ENCODE peak calls at places on chromosome 13, in ten cellular contexts. K is fibroblast of gingiva; L is Daoy; H is hepatic stellate cell; C is activated CD8-positive, alpha-beta memory T cell treated with anti-CD3 and anti-CD28 coated beads for 48 hours; V is HT-29; Z is hepatocyte; G is astrocyte of the hippocampus; J is A172; E is iPS-NIHi11. Y is an unnamed sample.
A peak's percentile ranks its signal among the peaks of the same experiment; 100 is the strongest.

GRCh38 chr13:76808927-76809326 is 77.3 kb downstream of the KCTD12 start:
- DNase-seq in K (peak; percentile 75), L (no peak), H (no peak), C (no peak), V (no peak), Z (no peak), G (no peak), J (no peak), E (no peak), Y (no peak)

GRCh38 chr13:40164137-40164536 is 502.3 kb downstream of the FOXO1 start:
- DNase-seq in K (peak; percentile 38), L (no peak), H (no peak), C (no peak), V (no peak), Z (peak; percentile 36), G (no peak), J (peak; percentile 41), E (no peak), Y (no peak)

GRCh38 chr13:79404985-79405384 is 1.1 kb downstream of the RBM26 start:
- DNase-seq in K (no peak), L (peak; percentile 9), H (no peak), C (no peak), V (peak; percentile 53), Z (no peak), G (no peak), J (no peak), E (no peak), Y (no peak)

GRCh38 chr13:43804461-43805070 is 17.8 kb upstream of the ENOX1 start:
- DNase-seq in K (peak; percentile 70), L (peak; percentile 21), H (peak; percentile 22), C (no peak), V (peak; percentile 89), Z (peak; percentile 77), G (peak; percentile 75), J (peak; percentile 62), E (no peak), Y (no peak)

GRCh38 chr13:79593611-79594275 is 112.8 kb downstream of the NDFIP2 start:
- DNase-seq in K (no peak), L (peak; percentile 81), H (no peak), C (no peak), V (no peak), Z (no peak), G (peak; percentile 51), J (peak; percentile 88), E (no peak), Y (no peak)

GRCh38 chr13:32538234-32538620 is 368 bp downstream of the N4BP2L2 start:
- DNase-seq in K (peak; percentile 35), L (no peak), H (peak; percentile 23), C (no peak), V (no peak), Z (peak; percentile 54), G (no peak), J (no peak), E (no peak), Y (no peak)

GRCh38 chr13:96898212-96898611 is 96.1 kb downstream of the OXGR1 start:
- DNase-seq in K (no peak), L (no peak), H (peak; percentile 4), C (no peak), V (no peak), Z (no peak), G (peak; percentile 49), J (no peak), E (no peak), Y (no peak)

GRCh38 chr13:31310781-31311180 is 111.0 kb downstream of the B3GLCT start:
- DNase-seq in K (peak; percentile 12), L (no peak), H (no peak), C (no peak), V (no peak), Z (no peak), G (no peak), J (no peak), E (no peak), Y (no peak)

GRCh38 chr13:97429681-97430081 is 4.3 kb upstream of the RAP2A start:
- DNase-seq in K (peak; percentile 47), L (peak; percentile 21), H (no peak), C (no peak), V (no peak), Z (no peak), G (peak; percentile 55), J (no peak), E (no peak), Y (no peak)

GRCh38 chr13:78241278-78241919 is 322.8 kb upstream of the EDNRB start:
- DNase-seq in K (peak; percentile 26), L (peak; percentile 41), H (peak; percentile 4), C (no peak), V (peak; percentile 55), Z (peak; percentile 61), G (peak; percentile 50), J (peak; percentile 29), E (peak; percentile 62), Y (no peak)